ENCODE peak calls at places on chromosomes 7 and 10, in seven cellular contexts. F, O, G, C, K, W and U are unnamed samples.

GRCh38 chr10:104589871-104590270 is 51.2 kb upstream of the SORCS3 start:
- DNase-seq in F (no peak), O (peak; percentile 69), G (no peak), C (no peak), K (no peak), W (peak; percentile 65), U (peak; percentile 81)

GRCh38 chr7:158646766-158647474 is 57.7 kb downstream of the NCAPG2 start:
- DNase-seq in F (no peak), O (no peak), G (no peak), C (no peak), K (peak; percentile 74), W (no peak), U (peak; percentile 43)

GRCh38 chr7:101681170-101682007 is 52.3 kb upstream of the MYL10 start:
- DNase-seq in F (peak; percentile 33), O (peak; percentile 92), G (peak; percentile 75), C (no peak), K (no peak), W (peak; percentile 85), U (peak; percentile 89)

GRCh38 chr10:11908991-11909390 is 85.8 kb downstream of the PROSER2 start:
- DNase-seq in F (no peak), O (no peak), G (no peak), C (no peak), K (no peak), W (no peak), U (no peak)

GRCh38 chr10:24287559-24288195 is 78.7 kb downstream of the KIAA1217 start:
- DNase-seq in F (no peak), O (no peak), G (no peak), C (no peak), K (no peak), W (no peak), U (peak; percentile 11)

GRCh38 chr7:99372275-99373085 is 2.0 kb upstream of the ARPC1B start:
- DNase-seq in F (peak; percentile 51), O (peak; percentile 48), G (no peak), C (no peak), K (peak; percentile 39), W (no peak), U (no peak)

GRCh38 chr7:55570218-55570873 is 2.0 kb downstream of the VOPP1 start:
- DNase-seq in F (no peak), O (peak; percentile 43), G (no peak), C (no peak), K (no peak), W (no peak), U (no peak)

GRCh38 chr7:143405158-143405557 is 3.5 kb downstream of the EPHA1 start:
- DNase-seq in F (no peak), O (peak; percentile 49), G (no peak), C (no peak), K (no peak), W (no peak), U (no peak)

GRCh38 chr7:91520645-91521044 is 256.4 kb downstream of the FZD1 start:
- DNase-seq in F (no peak), O (no peak), G (no peak), C (no peak), K (no peak), W (no peak), U (no peak)

GRCh38 chr10:75209325-75210192 is 1.0 kb upstream of the VDAC2 start:
- DNase-seq in F (peak; percentile 79), O (peak; percentile 89), G (peak; percentile 84), C (peak; percentile 79), K (no peak), W (peak; percentile 64), U (no peak)

GRCh38 chr7:44994877-44995554 is 5.0 kb upstream of the CCM2 start:
- DNase-seq in F (no peak), O (no peak), G (no peak), C (no peak), K (no peak), W (no peak), U (no peak)

GRCh38 chr10:28690545-28690944 is 13.2 kb downstream of the BAMBI start:
- DNase-seq in F (no peak), O (no peak), G (no peak), C (no peak), K (no peak), W (no peak), U (no peak)

GRCh38 chr7:25122373-25122772 is 2.7 kb downstream of the CYCS start:
- DNase-seq in F (no peak), O (peak; percentile 74), G (no peak), C (no peak), K (no peak), W (peak; percentile 46), U (no peak)

GRCh38 chr7:15891151-15891842 is 204.8 kb upstream of the MEOX2 start:
- DNase-seq in F (no peak), O (peak; percentile 54), G (no peak), C (no peak), K (no peak), W (peak; percentile 58), U (peak; percentile 11)

GRCh38 chr10:24254180-24254579 is 45.2 kb downstream of the KIAA1217 start:
- DNase-seq in F (no peak), O (peak; percentile 29), G (no peak), C (no peak), K (no peak), W (peak; percentile 86), U (peak; percentile 57)

GRCh38 chr10:132374612-132375011 is 22.4 kb upstream of the PWWP2B start:
- DNase-seq in F (no peak), O (no peak), G (no peak), C (no peak), K (no peak), W (no peak), U (no peak)

GRCh38 chr7:18289801-18290200 is 205.7 kb upstream of the HDAC9 start:
- DNase-seq in F (no peak), O (no peak), G (no peak), C (no peak), K (no peak), W (peak; percentile 4), U (no peak)

GRCh38 chr7:151727579-151728285 is 149.2 kb downstream of the PRKAG2 start:
- DNase-seq in F (peak; percentile 65), O (peak; percentile 95), G (peak; percentile 89), C (peak; percentile 45), K (no peak), W (peak; percentile 94), U (peak; percentile 99)

GRCh38 chr7:104275900-104276299 is 52.5 kb upstream of the LHFPL3 start:
- DNase-seq in F (no peak), O (no peak), G (no peak), C (no peak), K (no peak), W (no peak), U (peak; percentile 41)

GRCh38 chr10:117569610-117570395 is 27.3 kb downstream of the EMX2 start:
- DNase-seq in F (no peak), O (no peak), G (no peak), C (no peak), K (peak; percentile 25), W (no peak), U (no peak)

GRCh38 chr7:139094596-139094995 is 14.9 kb downstream of the ZC3HAV1 start:
- DNase-seq in F (no peak), O (no peak), G (no peak), C (no peak), K (no peak), W (no peak), U (no peak)

GRCh38 chr7:121486590-121486989 is 90.5 kb upstream of the FAM3C start:
- DNase-seq in F (no peak), O (peak; percentile 6), G (no peak), C (no peak), K (no peak), W (no peak), U (no peak)

GRCh38 chr7:121493553-121493952 is 97.4 kb upstream of the FAM3C start:
- DNase-seq in F (no peak), O (no peak), G (no peak), C (no peak), K (no peak), W (no peak), U (no peak)

GRCh38 chr7:121488251-121488650 is 92.1 kb upstream of the FAM3C start:
- DNase-seq in F (no peak), O (no peak), G (no peak), C (no peak), K (peak; percentile 30), W (no peak), U (no peak)

GRCh38 chr7:121489440-121489839 is 93.3 kb upstream of the FAM3C start:
- DNase-seq in F (no peak), O (no peak), G (no peak), C (no peak), K (no peak), W (no peak), U (no peak)

GRCh38 chr7:121490309-121490708 is 94.2 kb upstream of the FAM3C start:
- DNase-seq in F (no peak), O (no peak), G (no peak), C (no peak), K (no peak), W (no peak), U (no peak)
- TF ChIP-seq CTCF in F (no peak), O (no peak), G (no peak), C (no peak), K (no peak), W (no peak), U (no peak)

DNA sequence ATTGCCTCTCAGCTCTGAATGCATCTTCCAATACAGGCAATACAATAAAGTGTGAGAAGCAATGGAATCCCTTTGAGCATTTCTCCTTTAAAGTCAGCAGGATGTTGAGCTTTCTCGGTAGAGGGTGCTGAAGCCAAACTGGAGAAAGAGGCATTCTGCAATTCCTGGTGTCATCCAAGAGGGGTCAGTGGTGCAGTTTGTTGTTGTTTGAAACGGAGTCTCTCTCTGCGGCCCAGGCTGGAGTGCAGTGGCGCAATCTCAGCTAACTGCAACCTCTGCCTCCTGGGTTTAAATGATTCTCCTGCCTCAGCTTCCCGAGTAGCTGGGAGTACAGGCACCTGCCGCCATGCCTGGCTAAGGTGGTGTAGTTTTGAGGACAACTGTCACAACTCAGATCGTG is 486.5 kb downstream of the CALN1 start:
- DNase-seq in F (no peak), O (no peak), G (no peak), C (no peak), K (peak; percentile 92), W (no peak), U (no peak)
- TF ChIP-seq CTCF in F (no peak), O (no peak), G (no peak), C (no peak), K (peak; percentile 82), W (no peak), U (no peak)

GRCh38 chr10:7622969-7623368 is 43.8 kb downstream of the ITIH5 start:
- DNase-seq in F (no peak), O (no peak), G (no peak), C (no peak), K (peak; percentile 78), W (no peak), U (peak; percentile 70)
- TF ChIP-seq CTCF in F (no peak), O (no peak), G (no peak), C (no peak), K (peak; percentile 62), W (no peak), U (no peak)

DNA sequence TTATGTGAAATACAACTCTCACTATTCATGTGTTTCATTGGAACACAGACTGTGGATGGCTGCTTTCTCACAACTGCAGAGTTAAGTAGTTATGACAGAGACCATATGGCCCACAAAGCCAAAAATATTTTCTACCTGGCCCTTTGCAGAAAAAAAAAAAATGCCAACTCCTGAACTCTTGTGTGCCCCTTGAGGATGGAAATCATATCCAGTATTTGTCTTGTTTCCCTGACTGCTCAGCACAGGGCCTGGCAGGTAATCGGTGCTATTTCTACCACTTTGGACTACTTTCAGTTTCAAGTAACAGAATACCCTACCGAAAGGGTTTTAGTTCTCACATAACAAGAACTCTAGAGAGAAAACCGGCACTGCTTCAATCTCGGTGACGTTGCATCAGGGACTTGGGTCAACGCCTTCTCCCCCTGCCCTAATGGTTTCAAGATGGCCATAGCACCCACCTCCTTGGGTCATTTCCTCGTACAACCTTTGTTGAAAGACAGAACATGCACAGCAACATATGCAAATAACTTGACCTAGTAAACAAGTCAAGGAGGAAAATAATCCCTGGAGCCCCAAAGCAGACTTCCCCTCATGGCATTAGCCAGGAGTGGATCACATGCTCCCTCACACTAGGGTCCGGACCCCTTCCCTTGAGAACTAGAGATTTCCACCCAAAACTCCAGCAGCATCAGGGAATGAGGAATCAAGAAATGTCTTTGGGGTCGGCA is 11.8 kb upstream of the GPNMB start:
- DNase-seq in F (no peak), O (no peak), G (no peak), C (no peak), K (no peak), W (no peak), U (no peak)
- TF ChIP-seq CTCF in F (no peak), O (peak; percentile 4), G (no peak), C (no peak), K (no peak), W (no peak), U (no peak)